ENCODE peak calls at places on chromosomes 4 and X, in eight cellular contexts. W is HAP-1, S is neural progenitor cell, K is pancreas, F is GM12878, E is fibroblast of lung, N is upper lobe of right lung, C is spleen. Y is an unnamed sample. For H3K4me1, the result is how much of the 10 kb centered on the place peaks cover.

GRCh38 chr4:32032136-32032672 is 1312.0 kb downstream of the PCDH7 start:
- DNase-seq in W (no peak), S (no peak), K (no peak), F (no peak), E (no peak), N (no peak), C (no peak), Y (no peak)

GRCh38 chr4:176210579-176211296 is 15.4 kb upstream of the SPATA4 start:
- DNase-seq in W (no peak), S (no peak), K (no peak), F (no peak), E (no peak), N (no peak), C (no peak), Y (no peak)

GRCh38 chr4:98377626-98378025 is 116.4 kb downstream of the RAP1GDS1 start:
- DNase-seq in W (no peak), S (no peak), K (no peak), F (no peak), E (peak), N (no peak), C (no peak), Y (peak)

GRCh38 chr4:62209757-62210156 is 1009.6 kb downstream of the ADGRL3 start:
- DNase-seq in W (no peak), S (no peak), K (no peak), F (no peak), E (no peak), N (no peak), C (no peak), Y (no peak)

GRCh38 chrX:11881485-11882170 is 123.6 kb downstream of the MSL3 start:
- DNase-seq in W (no peak), S (no peak), K (no peak), F (no peak), E (no peak), N (no peak), C (no peak), Y (no peak)

GRCh38 chr4:1305781-1306455 is 16.2 kb downstream of the MAEA start:
- DNase-seq in W (no peak), S (no peak), K (no peak), F (no peak), E (no peak), N (no peak), C (peak), Y (no peak)

GRCh38 chrX:100830547-100830946 is 10.4 kb downstream of the CSTF2 start:
- DNase-seq in W (no peak), S (no peak), K (no peak), F (peak), E (no peak), N (no peak), C (no peak), Y (no peak)

GRCh38 chrX:18873189-18873791 is 110.6 kb downstream of the PHKA2 start:
- DNase-seq in W (no peak), S (no peak), K (no peak), F (no peak), E (peak), N (no peak), C (peak), Y (peak)

GRCh38 chr4:146134761-146135160 is 40.8 kb upstream of the LSM6 start:
- DNase-seq in W (no peak), S (peak), K (peak), F (no peak), E (peak), N (no peak), C (no peak), Y (peak)

GRCh38 chr4:8877780-8878040 is 6.1 kb upstream of the HMX1 start:
- DNase-seq in W (no peak), S (peak), K (no peak), F (no peak), E (no peak), N (no peak), C (no peak), Y (no peak)

GRCh38 chr4:82901129-82901718 is 689 bp downstream of the THAP9 start:
- DNase-seq in W (no peak), S (no peak), K (no peak), F (no peak), E (no peak), N (no peak), C (no peak), Y (no peak)

GRCh38 chrX:70422886-70423336 is at the start of gene GDPD2:
- DNase-seq in W (peak), S (peak), K (peak), F (no peak), E (peak), N (no peak), C (no peak), Y (no peak)

GRCh38 chrX:110734894-110735541 is 60.6 kb downstream of the CHRDL1 start:
- DNase-seq in W (no peak), S (peak), K (no peak), F (no peak), E (peak), N (no peak), C (no peak), Y (peak)

GRCh38 chr4:150401083-150401687 is 180.8 kb upstream of the MAB21L2 start:
- DNase-seq in W (no peak), S (no peak), K (no peak), F (no peak), E (no peak), N (no peak), C (no peak), Y (no peak)

GRCh38 chr4:70518269-70518668 is at the start of gene AMTN:
- DNase-seq in W (no peak), S (no peak), K (no peak), F (no peak), E (no peak), N (no peak), C (no peak), Y (no peak)

GRCh38 chrX:109487640-109488039 is 5.8 kb upstream of the GUCY2F start:
- DNase-seq in W (no peak), S (no peak), K (no peak), F (no peak), E (no peak), N (no peak), C (no peak), Y (no peak)

GRCh38 chr4:185567828-185568442 is 32.6 kb upstream of the PDLIM3 start:
- DNase-seq in W (no peak), S (no peak), K (peak), F (no peak), E (peak), N (no peak), C (no peak), Y (peak)
- H3K4me3 ChIP-seq in W (no peak), S (no peak), K (no peak), F (no peak), E (no peak), N (no peak), C (no peak), Y (peak)

GRCh38 chr4:153651961-153652784 is 31.9 kb upstream of the TLR2 start:
- DNase-seq in W (no peak), S (no peak), K (no peak), F (no peak), E (no peak), N (no peak), C (no peak), Y (peak)
- H3K4me1 ChIP-seq in W (under half), S (under half), K (under half), F (under half), E (under half), N (under half), C (under half), Y (under half)

DNA sequence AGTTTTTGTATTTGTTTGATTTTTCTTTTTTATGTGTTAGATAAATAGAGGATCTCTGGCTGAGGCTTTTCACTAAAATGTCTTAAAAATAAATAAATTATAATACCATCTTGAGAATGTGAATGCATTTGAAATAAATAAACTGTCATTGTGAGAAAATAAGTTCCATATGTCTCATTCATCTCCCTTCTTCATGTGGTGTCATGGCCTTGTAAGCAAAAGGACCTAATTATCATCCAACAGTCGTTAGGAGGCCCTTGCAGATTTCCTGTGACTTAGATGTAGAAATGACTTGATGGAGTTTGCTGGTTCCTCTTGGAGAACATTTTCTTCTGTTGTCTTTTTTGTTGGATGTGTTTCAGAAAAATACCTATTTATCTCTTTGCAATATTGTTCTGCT is 389.9 kb downstream of the ARHGAP24 start:
- DNase-seq in W (no peak), S (no peak), K (no peak), F (no peak), E (no peak), N (no peak), C (no peak), Y (no peak)
- H3K4me3 ChIP-seq in W (no peak), S (no peak), K (no peak), F (no peak), E (no peak), N (no peak), C (no peak), Y (no peak)

GRCh38 chrX:69015156-69015555 is 150.1 kb downstream of the PJA1 start:
- DNase-seq in W (no peak), S (no peak), K (no peak), F (no peak), E (no peak), N (no peak), C (peak), Y (no peak)
- H3K4me1 ChIP-seq in W (under half), S (under half), K (under half), F (under half), E (under half), N (under half), C (under half), Y (under half)